ENCODE peak calls at places on chromosome 1, in eight cellular contexts. One of them, this sample, is unnamed.

GRCh38 chr1:172970186-172970585 is 80.6 kb downstream of the TNFSF18 start:
- DNase-seq in RWPE1: peak
- DNase-seq in transverse colon: no peak
- DNase-seq in OCI-LY7: no peak
- DNase-seq in AG10803: peak
- DNase-seq in endothelial cell: no peak
- DNase-seq in Peyer's patch: no peak
- DNase-seq in ovary: no peak
- DNase-seq in this sample: no peak

GRCh38 chr1:1187938-1188337 is 14.3 kb downstream of the TTLL10 start:
- DNase-seq in transverse colon: no peak
- DNase-seq in OCI-LY7: no peak
- DNase-seq in AG10803: peak
- DNase-seq in endothelial cell: no peak
- DNase-seq in RWPE1: no peak
- DNase-seq in Peyer's patch: no peak
- DNase-seq in ovary: no peak
- DNase-seq in this sample: no peak

GRCh38 chr1:119676571-119677206 is 28.6 kb upstream of the ZNF697 start:
- DNase-seq in AG10803: no peak
- DNase-seq in endothelial cell: no peak
- DNase-seq in Peyer's patch: no peak
- DNase-seq in RWPE1: no peak
- DNase-seq in OCI-LY7: no peak
- DNase-seq in ovary: no peak
- DNase-seq in transverse colon: no peak
- DNase-seq in this sample: no peak

GRCh38 chr1:39509360-39510009 is 18.0 kb downstream of the BMP8A start:
- DNase-seq in transverse colon: peak
- DNase-seq in OCI-LY7: peak
- DNase-seq in endothelial cell: no peak
- DNase-seq in AG10803: peak
- DNase-seq in ovary: peak
- DNase-seq in Peyer's patch: peak
- DNase-seq in RWPE1: no peak
- DNase-seq in this sample: no peak

GRCh38 chr1:50969611-50970507 is at the start of gene CDKN2C:
- DNase-seq in endothelial cell: peak
- DNase-seq in ovary: peak
- DNase-seq in transverse colon: peak
- DNase-seq in AG10803: peak
- DNase-seq in Peyer's patch: peak
- DNase-seq in RWPE1: peak
- DNase-seq in OCI-LY7: peak
- DNase-seq in this sample: peak

GRCh38 chr1:218867941-218868656 is 305.6 kb upstream of the LYPLAL1 start:
- DNase-seq in endothelial cell: no peak
- DNase-seq in AG10803: no peak
- DNase-seq in ovary: no peak
- DNase-seq in OCI-LY7: no peak
- DNase-seq in RWPE1: no peak
- DNase-seq in transverse colon: no peak
- DNase-seq in Peyer's patch: no peak
- DNase-seq in this sample: no peak

GRCh38 chr1:55374801-55375616 is 159.8 kb upstream of the USP24 start:
- DNase-seq in transverse colon: peak
- DNase-seq in RWPE1: peak
- DNase-seq in Peyer's patch: no peak
- DNase-seq in OCI-LY7: no peak
- DNase-seq in endothelial cell: no peak
- DNase-seq in AG10803: peak
- DNase-seq in ovary: no peak
- DNase-seq in this sample: no peak

GRCh38 chr1:165898837-165899236 is 71.4 kb downstream of the UCK2 start:
- DNase-seq in endothelial cell: no peak
- DNase-seq in AG10803: peak
- DNase-seq in ovary: no peak
- DNase-seq in RWPE1: peak
- DNase-seq in OCI-LY7: no peak
- DNase-seq in Peyer's patch: no peak
- DNase-seq in transverse colon: no peak
- DNase-seq in this sample: no peak

GRCh38 chr1:64245495-64245894 is 42.1 kb downstream of the UBE2U start:
- DNase-seq in AG10803: no peak
- DNase-seq in Peyer's patch: no peak
- DNase-seq in transverse colon: no peak
- DNase-seq in OCI-LY7: peak
- DNase-seq in RWPE1: no peak
- DNase-seq in ovary: no peak
- DNase-seq in endothelial cell: peak
- DNase-seq in this sample: no peak

GRCh38 chr1:223208164-223209075 is 65.4 kb upstream of the TLR5 start:
- DNase-seq in transverse colon: no peak
- DNase-seq in ovary: no peak
- DNase-seq in Peyer's patch: no peak
- DNase-seq in endothelial cell: no peak
- DNase-seq in RWPE1: no peak
- DNase-seq in AG10803: no peak
- DNase-seq in OCI-LY7: no peak
- DNase-seq in this sample: no peak

GRCh38 chr1:23169219-23169575 is 541 bp upstream of the LUZP1 start:
- DNase-seq in endothelial cell: no peak
- DNase-seq in ovary: no peak
- DNase-seq in RWPE1: no peak
- DNase-seq in AG10803: no peak
- DNase-seq in OCI-LY7: no peak
- DNase-seq in transverse colon: no peak
- DNase-seq in Peyer's patch: no peak
- DNase-seq in this sample: no peak

GRCh38 chr1:180863158-180863775 is 49.4 kb upstream of the KIAA1614 start:
- DNase-seq in OCI-LY7: peak
- DNase-seq in Peyer's patch: no peak
- DNase-seq in ovary: no peak
- DNase-seq in AG10803: peak
- DNase-seq in endothelial cell: peak
- DNase-seq in RWPE1: peak
- DNase-seq in transverse colon: peak
- DNase-seq in this sample: peak

GRCh38 chr1:89221341-89221740 is 22.6 kb upstream of the GBP4 start:
- DNase-seq in Peyer's patch: no peak
- DNase-seq in transverse colon: no peak
- DNase-seq in AG10803: no peak
- DNase-seq in OCI-LY7: no peak
- DNase-seq in RWPE1: no peak
- DNase-seq in endothelial cell: no peak
- DNase-seq in ovary: no peak
- DNase-seq in this sample: peak

GRCh38 chr1:155226910-155227260 is 18.4 kb downstream of the MTX1 start:
- DNase-seq in endothelial cell: peak
- DNase-seq in Peyer's patch: no peak
- DNase-seq in RWPE1: no peak
- DNase-seq in AG10803: peak
- DNase-seq in transverse colon: peak
- DNase-seq in ovary: no peak
- DNase-seq in OCI-LY7: peak
- DNase-seq in this sample: no peak

GRCh38 chr1:203148127-203148526 is 20.6 kb downstream of the ADORA1 start:
- DNase-seq in ovary: no peak
- DNase-seq in RWPE1: peak
- DNase-seq in OCI-LY7: peak
- DNase-seq in transverse colon: no peak
- DNase-seq in AG10803: no peak
- DNase-seq in endothelial cell: no peak
- DNase-seq in Peyer's patch: no peak
- DNase-seq in this sample: peak

GRCh38 chr1:183956559-183957188 is 80.9 kb downstream of the COLGALT2 start:
- DNase-seq in transverse colon: peak
- DNase-seq in RWPE1: peak
- DNase-seq in ovary: no peak
- DNase-seq in Peyer's patch: peak
- DNase-seq in AG10803: peak
- DNase-seq in endothelial cell: no peak
- DNase-seq in OCI-LY7: peak
- DNase-seq in this sample: no peak

GRCh38 chr1:41366428-41367101 is 5.3 kb downstream of the FOXO6 start:
- DNase-seq in ovary: peak
- DNase-seq in OCI-LY7: no peak
- DNase-seq in RWPE1: no peak
- DNase-seq in AG10803: no peak
- DNase-seq in endothelial cell: no peak
- DNase-seq in Peyer's patch: no peak
- DNase-seq in transverse colon: no peak
- DNase-seq in this sample: no peak

GRCh38 chr1:171909711-171910110 is 68.4 kb downstream of the DNM3 start:
- DNase-seq in RWPE1: no peak
- DNase-seq in endothelial cell: no peak
- DNase-seq in OCI-LY7: no peak
- DNase-seq in AG10803: no peak
- DNase-seq in ovary: no peak
- DNase-seq in transverse colon: no peak
- DNase-seq in Peyer's patch: no peak
- DNase-seq in this sample: no peak

GRCh38 chr1:115035652-115036051 is 6.0 kb downstream of the TSHB start:
- DNase-seq in OCI-LY7: no peak
- DNase-seq in Peyer's patch: no peak
- DNase-seq in ovary: no peak
- DNase-seq in transverse colon: no peak
- DNase-seq in RWPE1: no peak
- DNase-seq in AG10803: no peak
- DNase-seq in endothelial cell: no peak
- DNase-seq in this sample: no peak

GRCh38 chr1:115036814-115037535 is 7.3 kb downstream of the TSHB start:
- DNase-seq in AG10803: no peak
- DNase-seq in OCI-LY7: no peak
- DNase-seq in Peyer's patch: no peak
- DNase-seq in RWPE1: no peak
- DNase-seq in transverse colon: no peak
- DNase-seq in ovary: no peak
- DNase-seq in endothelial cell: no peak
- DNase-seq in this sample: no peak

GRCh38 chr1:115041654-115042053 is 12.0 kb downstream of the TSHB start:
- DNase-seq in RWPE1: peak
- DNase-seq in Peyer's patch: no peak
- DNase-seq in ovary: no peak
- DNase-seq in transverse colon: no peak
- DNase-seq in AG10803: no peak
- DNase-seq in OCI-LY7: no peak
- DNase-seq in endothelial cell: no peak
- DNase-seq in this sample: peak

DNA sequence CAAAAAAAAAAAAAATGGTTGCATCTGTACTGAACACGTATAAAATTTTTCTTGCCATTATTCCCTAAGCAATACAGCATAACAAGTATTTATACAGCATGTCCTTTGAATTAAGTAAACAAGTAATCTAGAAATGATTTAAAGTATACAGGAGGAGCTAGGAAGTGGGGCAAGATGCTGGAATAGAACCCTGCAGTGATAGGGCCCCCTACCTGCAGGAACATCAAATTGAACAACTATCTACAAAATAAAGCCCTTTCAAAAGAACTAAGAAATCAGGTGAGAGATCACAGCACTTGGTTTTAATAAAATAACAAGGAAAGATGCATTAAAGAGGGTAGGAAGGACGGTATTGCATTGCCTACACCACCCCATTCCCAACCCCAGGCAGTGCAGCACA is 10.9 kb downstream of the TSHB start:
- DNase-seq in ovary: no peak
- DNase-seq in AG10803: no peak
- DNase-seq in RWPE1: no peak
- DNase-seq in transverse colon: no peak
- DNase-seq in OCI-LY7: no peak
- DNase-seq in endothelial cell: no peak
- DNase-seq in Peyer's patch: no peak
- DNase-seq in this sample: no peak
- TF ChIP-seq CTCF in ovary: no peak
- TF ChIP-seq CTCF in AG10803: no peak
- TF ChIP-seq CTCF in RWPE1: no peak
- TF ChIP-seq CTCF in transverse colon: no peak
- TF ChIP-seq CTCF in OCI-LY7: peak
- TF ChIP-seq CTCF in endothelial cell: no peak
- TF ChIP-seq CTCF in Peyer's patch: no peak
- TF ChIP-seq CTCF in this sample: peak

GRCh38 chr1:2202843-2203601 is 8.4 kb upstream of the FAAP20 start:
- DNase-seq in OCI-LY7: no peak
- DNase-seq in Peyer's patch: no peak
- DNase-seq in RWPE1: no peak
- DNase-seq in endothelial cell: no peak
- DNase-seq in transverse colon: no peak
- DNase-seq in AG10803: no peak
- DNase-seq in ovary: no peak
- DNase-seq in this sample: no peak
- TF ChIP-seq CTCF in OCI-LY7: no peak
- TF ChIP-seq CTCF in Peyer's patch: no peak
- TF ChIP-seq CTCF in RWPE1: no peak
- TF ChIP-seq CTCF in endothelial cell: no peak
- TF ChIP-seq CTCF in transverse colon: no peak
- TF ChIP-seq CTCF in AG10803: no peak
- TF ChIP-seq CTCF in ovary: no peak
- TF ChIP-seq CTCF in this sample: no peak

DNA sequence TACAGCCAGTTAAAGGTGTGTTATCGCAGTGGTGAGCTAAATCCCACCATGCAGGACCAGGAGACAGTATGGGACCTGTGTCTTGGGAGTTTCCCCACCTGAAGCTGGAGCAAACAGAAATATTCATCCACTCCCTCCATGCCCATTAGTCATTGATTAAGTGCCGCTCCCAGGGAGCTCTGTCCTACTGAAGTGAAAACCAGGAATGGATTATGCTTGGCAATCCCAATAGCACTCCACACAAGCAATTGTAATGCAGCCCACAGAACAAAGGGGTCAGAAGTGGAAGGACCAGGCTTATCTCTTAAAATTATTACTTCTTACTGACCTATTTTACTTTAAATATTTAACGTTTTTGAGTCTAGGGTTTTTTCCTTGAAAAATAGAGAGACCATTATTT is 1005.4 kb downstream of the ADGRL2 start:
- DNase-seq in OCI-LY7: no peak
- DNase-seq in AG10803: no peak
- DNase-seq in Peyer's patch: no peak
- DNase-seq in transverse colon: no peak
- DNase-seq in ovary: no peak
- DNase-seq in endothelial cell: no peak
- DNase-seq in RWPE1: no peak
- DNase-seq in this sample: no peak
- TF ChIP-seq CTCF in OCI-LY7: no peak
- TF ChIP-seq CTCF in AG10803: no peak
- TF ChIP-seq CTCF in Peyer's patch: no peak
- TF ChIP-seq CTCF in transverse colon: no peak
- TF ChIP-seq CTCF in ovary: no peak
- TF ChIP-seq CTCF in endothelial cell: no peak
- TF ChIP-seq CTCF in RWPE1: no peak
- TF ChIP-seq CTCF in this sample: no peak

DNA sequence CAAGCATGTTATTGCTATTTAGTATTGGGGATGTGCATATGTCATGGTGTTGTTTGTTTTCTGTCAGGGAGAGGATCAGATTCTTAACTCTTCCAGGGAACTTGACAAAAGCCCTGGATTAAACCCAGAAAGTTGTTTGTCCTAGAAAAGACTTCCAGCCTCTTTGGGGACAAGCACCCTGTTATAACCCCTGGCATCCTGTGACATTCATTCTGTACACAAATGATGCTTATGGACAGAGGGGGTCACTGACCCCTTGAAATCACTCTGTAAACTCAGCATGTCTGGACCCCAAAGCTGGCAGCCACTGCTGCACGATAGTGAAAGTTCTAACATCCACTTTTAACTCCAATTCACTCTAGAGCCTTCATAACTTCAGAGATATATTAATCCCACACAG is 81.2 kb downstream of the PROX1 start:
- DNase-seq in OCI-LY7: no peak
- DNase-seq in endothelial cell: no peak
- DNase-seq in RWPE1: no peak
- DNase-seq in ovary: no peak
- DNase-seq in transverse colon: no peak
- DNase-seq in Peyer's patch: no peak
- DNase-seq in AG10803: no peak
- DNase-seq in this sample: no peak
- TF ChIP-seq CTCF in OCI-LY7: no peak
- TF ChIP-seq CTCF in endothelial cell: no peak
- TF ChIP-seq CTCF in RWPE1: no peak
- TF ChIP-seq CTCF in ovary: no peak
- TF ChIP-seq CTCF in transverse colon: no peak
- TF ChIP-seq CTCF in Peyer's patch: no peak
- TF ChIP-seq CTCF in AG10803: no peak
- TF ChIP-seq CTCF in this sample: no peak

This sample was measured in LNCaP clone FGC.